ENCODE peak calls at places on chromosomes 11 and 22, in ten cellular contexts. One of them, this sample, is unnamed.

GRCh38 chr11:94794287-94795168 is 26.4 kb downstream of the AMOTL1 start:
- DNase-seq in CD4-positive, alpha-beta T cell: no peak
- DNase-seq in GM10248: no peak
- DNase-seq in BJ: peak
- DNase-seq in A549: peak
- DNase-seq in cardiac muscle cell: peak
- DNase-seq in K562: no peak
- DNase-seq in BE2C: peak
- DNase-seq in lower lobe of right lung: peak
- DNase-seq in tibial nerve: no peak
- DNase-seq in this sample: peak

GRCh38 chr22:22093743-22094142 is 111.2 kb upstream of the TOP3B start:
- DNase-seq in cardiac muscle cell: no peak
- DNase-seq in tibial nerve: no peak
- DNase-seq in BJ: no peak
- DNase-seq in K562: no peak
- DNase-seq in BE2C: no peak
- DNase-seq in CD4-positive, alpha-beta T cell: no peak
- DNase-seq in GM10248: no peak
- DNase-seq in lower lobe of right lung: no peak
- DNase-seq in A549: no peak
- DNase-seq in this sample: no peak

GRCh38 chr11:32173435-32173834 is 82.6 kb downstream of the RCN1 start:
- DNase-seq in BJ: no peak
- DNase-seq in A549: peak
- DNase-seq in cardiac muscle cell: peak
- DNase-seq in GM10248: peak
- DNase-seq in tibial nerve: no peak
- DNase-seq in K562: no peak
- DNase-seq in CD4-positive, alpha-beta T cell: no peak
- DNase-seq in lower lobe of right lung: peak
- DNase-seq in BE2C: peak
- DNase-seq in this sample: peak

GRCh38 chr11:14384338-14384737 is 25.4 kb upstream of the RRAS2 start:
- DNase-seq in A549: no peak
- DNase-seq in BJ: no peak
- DNase-seq in K562: no peak
- DNase-seq in cardiac muscle cell: peak
- DNase-seq in tibial nerve: no peak
- DNase-seq in lower lobe of right lung: no peak
- DNase-seq in GM10248: no peak
- DNase-seq in BE2C: no peak
- DNase-seq in CD4-positive, alpha-beta T cell: no peak
- DNase-seq in this sample: no peak

GRCh38 chr22:48568736-48569330 is 1258.8 kb downstream of the BRD1 start:
- DNase-seq in GM10248: no peak
- DNase-seq in BJ: no peak
- DNase-seq in BE2C: no peak
- DNase-seq in A549: no peak
- DNase-seq in cardiac muscle cell: no peak
- DNase-seq in CD4-positive, alpha-beta T cell: no peak
- DNase-seq in tibial nerve: no peak
- DNase-seq in lower lobe of right lung: peak
- DNase-seq in K562: no peak
- DNase-seq in this sample: no peak

GRCh38 chr11:74992852-74993251 is 4.1 kb downstream of the NEU3 start:
- DNase-seq in cardiac muscle cell: no peak
- DNase-seq in tibial nerve: no peak
- DNase-seq in CD4-positive, alpha-beta T cell: no peak
- DNase-seq in A549: no peak
- DNase-seq in GM10248: peak
- DNase-seq in K562: no peak
- DNase-seq in BE2C: no peak
- DNase-seq in lower lobe of right lung: no peak
- DNase-seq in BJ: no peak
- DNase-seq in this sample: no peak

GRCh38 chr11:47924184-47924671 is 56.1 kb upstream of the PTPRJ start:
- DNase-seq in CD4-positive, alpha-beta T cell: no peak
- DNase-seq in BJ: peak
- DNase-seq in BE2C: no peak
- DNase-seq in tibial nerve: no peak
- DNase-seq in lower lobe of right lung: peak
- DNase-seq in K562: no peak
- DNase-seq in GM10248: no peak
- DNase-seq in cardiac muscle cell: peak
- DNase-seq in A549: peak
- DNase-seq in this sample: no peak

GRCh38 chr11:9748361-9748970 is 84.6 kb downstream of the SWAP70 start:
- DNase-seq in CD4-positive, alpha-beta T cell: peak
- DNase-seq in BJ: no peak
- DNase-seq in tibial nerve: no peak
- DNase-seq in BE2C: peak
- DNase-seq in GM10248: peak
- DNase-seq in A549: peak
- DNase-seq in K562: peak
- DNase-seq in cardiac muscle cell: peak
- DNase-seq in lower lobe of right lung: peak
- DNase-seq in this sample: peak

GRCh38 chr22:30781271-30781875 is 86.7 kb downstream of the OSBP2 start:
- DNase-seq in CD4-positive, alpha-beta T cell: no peak
- DNase-seq in tibial nerve: no peak
- DNase-seq in GM10248: no peak
- DNase-seq in BJ: no peak
- DNase-seq in BE2C: no peak
- DNase-seq in lower lobe of right lung: no peak
- DNase-seq in cardiac muscle cell: no peak
- DNase-seq in K562: no peak
- DNase-seq in A549: no peak
- DNase-seq in this sample: no peak

GRCh38 chr22:30782613-30783012 is 87.9 kb downstream of the OSBP2 start:
- DNase-seq in K562: no peak
- DNase-seq in lower lobe of right lung: no peak
- DNase-seq in A549: peak
- DNase-seq in cardiac muscle cell: no peak
- DNase-seq in GM10248: no peak
- DNase-seq in tibial nerve: no peak
- DNase-seq in BE2C: no peak
- DNase-seq in CD4-positive, alpha-beta T cell: no peak
- DNase-seq in BJ: no peak
- DNase-seq in this sample: no peak

GRCh38 chr22:30783021-30783420 is 88.3 kb downstream of the OSBP2 start:
- DNase-seq in BE2C: no peak
- DNase-seq in BJ: no peak
- DNase-seq in K562: no peak
- DNase-seq in tibial nerve: no peak
- DNase-seq in cardiac muscle cell: no peak
- DNase-seq in lower lobe of right lung: no peak
- DNase-seq in GM10248: no peak
- DNase-seq in CD4-positive, alpha-beta T cell: no peak
- DNase-seq in A549: no peak
- DNase-seq in this sample: no peak

GRCh38 chr22:30790366-30790765 is 95.7 kb downstream of the OSBP2 start:
- DNase-seq in GM10248: no peak
- DNase-seq in K562: no peak
- DNase-seq in A549: no peak
- DNase-seq in BE2C: no peak
- DNase-seq in BJ: no peak
- DNase-seq in lower lobe of right lung: no peak
- DNase-seq in tibial nerve: no peak
- DNase-seq in CD4-positive, alpha-beta T cell: no peak
- DNase-seq in cardiac muscle cell: no peak
- DNase-seq in this sample: no peak

DNA sequence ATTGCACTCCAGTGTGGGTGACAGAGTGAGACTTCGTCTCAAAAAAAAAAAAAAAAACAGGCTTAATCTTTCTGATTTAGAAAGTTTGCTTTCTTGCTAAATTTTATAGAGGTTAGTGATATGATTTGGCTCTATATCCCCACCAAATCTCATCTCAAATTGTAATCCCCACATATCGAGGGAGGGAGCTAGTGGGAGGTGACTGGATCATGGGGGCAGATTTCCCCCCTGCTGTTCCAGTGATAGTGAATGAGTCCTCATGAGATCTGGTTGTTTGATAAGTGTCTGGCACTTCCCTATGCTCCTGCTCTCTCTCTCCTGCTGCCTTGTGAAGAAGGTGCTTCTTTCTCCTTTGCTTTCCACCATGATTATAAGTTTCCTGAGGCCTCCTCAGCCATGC is 90.9 kb downstream of the OSBP2 start:
- DNase-seq in CD4-positive, alpha-beta T cell: no peak
- DNase-seq in cardiac muscle cell: no peak
- DNase-seq in BE2C: no peak
- DNase-seq in tibial nerve: no peak
- DNase-seq in GM10248: no peak
- DNase-seq in A549: no peak
- DNase-seq in K562: no peak
- DNase-seq in lower lobe of right lung: no peak
- DNase-seq in BJ: no peak
- DNase-seq in this sample: no peak
- TF ChIP-seq CTCF in CD4-positive, alpha-beta T cell: no peak
- TF ChIP-seq CTCF in cardiac muscle cell: no peak
- TF ChIP-seq CTCF in BE2C: no peak
- TF ChIP-seq CTCF in tibial nerve: no peak
- TF ChIP-seq CTCF in GM10248: no peak
- TF ChIP-seq CTCF in A549: no peak
- TF ChIP-seq CTCF in K562: no peak
- TF ChIP-seq CTCF in lower lobe of right lung: no peak
- TF ChIP-seq CTCF in BJ: no peak
- TF ChIP-seq CTCF in this sample: no peak

DNA sequence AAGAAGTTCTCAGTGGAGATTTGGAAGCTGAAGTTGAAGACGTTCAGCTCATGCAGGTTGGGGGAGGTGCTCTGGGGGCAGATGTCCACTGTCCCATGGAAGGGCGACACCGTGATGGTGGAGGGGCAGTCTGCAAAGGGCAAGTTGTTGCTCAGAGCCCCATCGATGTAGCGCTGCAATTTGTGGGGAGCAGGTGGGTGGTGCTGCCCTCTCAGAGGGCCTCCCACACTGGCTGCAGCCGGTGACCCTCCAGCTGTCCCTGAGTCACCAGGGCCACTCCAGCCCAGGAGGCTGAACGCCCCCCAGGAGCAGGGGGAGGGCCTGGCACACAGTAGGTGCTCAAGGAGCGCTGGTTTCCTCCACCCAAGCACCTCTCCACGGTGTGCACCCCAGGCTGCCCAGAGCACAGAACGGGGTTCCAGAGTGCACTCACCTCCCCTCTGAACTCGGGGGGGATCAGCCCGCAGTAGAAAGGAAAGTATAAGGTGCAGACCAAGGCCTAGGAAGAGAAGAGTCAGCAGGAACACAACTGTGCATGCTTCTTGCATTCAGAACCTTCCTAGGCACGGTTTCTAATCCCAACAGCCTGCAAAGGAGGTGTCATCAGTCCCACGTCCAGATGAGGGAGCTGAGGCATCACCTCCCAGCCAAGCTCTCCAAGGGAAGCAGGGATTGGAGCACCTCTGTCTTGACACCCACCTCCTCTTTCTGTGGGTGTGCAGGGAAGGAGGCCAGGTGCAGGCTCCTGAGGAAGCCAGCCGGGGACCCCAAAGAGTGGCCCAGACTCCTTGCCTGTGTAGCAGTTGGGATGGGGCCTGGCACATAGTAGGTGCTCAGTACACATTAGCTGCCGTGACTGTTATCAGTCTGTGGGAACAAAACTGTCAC is 2.2 kb downstream of the PNPLA5 start:
- DNase-seq in lower lobe of right lung: no peak
- DNase-seq in GM10248: no peak
- DNase-seq in A549: peak
- DNase-seq in cardiac muscle cell: peak
- DNase-seq in tibial nerve: no peak
- DNase-seq in BE2C: no peak
- DNase-seq in CD4-positive, alpha-beta T cell: no peak
- DNase-seq in BJ: no peak
- DNase-seq in K562: no peak
- DNase-seq in this sample: no peak
- TF ChIP-seq CTCF in lower lobe of right lung: no peak
- TF ChIP-seq CTCF in GM10248: no peak
- TF ChIP-seq CTCF in A549: no peak
- TF ChIP-seq CTCF in cardiac muscle cell: no peak
- TF ChIP-seq CTCF in tibial nerve: no peak
- TF ChIP-seq CTCF in BE2C: no peak
- TF ChIP-seq CTCF in CD4-positive, alpha-beta T cell: no peak
- TF ChIP-seq CTCF in BJ: peak
- TF ChIP-seq CTCF in K562: no peak
- TF ChIP-seq CTCF in this sample: no peak

GRCh38 chr11:80929406-80929805 is 1488.6 kb upstream of the TENM4 start:
- DNase-seq in CD4-positive, alpha-beta T cell: no peak
- DNase-seq in GM10248: no peak
- DNase-seq in BJ: no peak
- DNase-seq in tibial nerve: no peak
- DNase-seq in lower lobe of right lung: no peak
- DNase-seq in BE2C: no peak
- DNase-seq in K562: no peak
- DNase-seq in A549: no peak
- DNase-seq in cardiac muscle cell: no peak
- DNase-seq in this sample: no peak

GRCh38 chr11:80930038-80930437 is 1489.2 kb upstream of the TENM4 start:
- DNase-seq in CD4-positive, alpha-beta T cell: no peak
- DNase-seq in BJ: no peak
- DNase-seq in GM10248: no peak
- DNase-seq in BE2C: no peak
- DNase-seq in tibial nerve: no peak
- DNase-seq in K562: no peak
- DNase-seq in cardiac muscle cell: no peak
- DNase-seq in A549: no peak
- DNase-seq in lower lobe of right lung: no peak
- DNase-seq in this sample: no peak

DNA sequence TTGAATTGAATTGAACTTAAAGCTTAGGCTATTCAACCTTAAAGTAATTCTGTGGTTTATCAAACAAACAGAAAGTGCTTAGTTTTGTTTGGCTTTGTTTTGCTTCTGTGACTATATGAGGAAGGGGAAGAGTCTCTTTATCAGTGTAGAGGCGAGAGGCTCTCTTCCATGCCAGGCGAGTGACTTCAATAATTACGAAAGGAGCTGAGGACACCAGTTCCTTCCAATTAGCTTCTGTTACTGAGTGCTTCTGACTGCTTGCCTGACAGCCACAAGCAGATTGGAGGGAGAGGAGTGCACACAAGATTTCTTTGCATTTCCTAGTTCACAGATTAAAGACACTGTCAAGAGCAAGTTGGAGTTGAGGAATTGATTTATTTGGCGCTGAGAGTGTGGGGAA is 1484.5 kb upstream of the TENM4 start:
- DNase-seq in CD4-positive, alpha-beta T cell: no peak
- DNase-seq in BJ: no peak
- DNase-seq in tibial nerve: no peak
- DNase-seq in K562: no peak
- DNase-seq in BE2C: no peak
- DNase-seq in lower lobe of right lung: no peak
- DNase-seq in cardiac muscle cell: peak
- DNase-seq in GM10248: no peak
- DNase-seq in A549: no peak
- DNase-seq in this sample: no peak
- TF ChIP-seq CTCF in CD4-positive, alpha-beta T cell: no peak
- TF ChIP-seq CTCF in BJ: no peak
- TF ChIP-seq CTCF in tibial nerve: no peak
- TF ChIP-seq CTCF in K562: no peak
- TF ChIP-seq CTCF in BE2C: no peak
- TF ChIP-seq CTCF in lower lobe of right lung: no peak
- TF ChIP-seq CTCF in cardiac muscle cell: no peak
- TF ChIP-seq CTCF in GM10248: no peak
- TF ChIP-seq CTCF in A549: no peak
- TF ChIP-seq CTCF in this sample: no peak

DNA sequence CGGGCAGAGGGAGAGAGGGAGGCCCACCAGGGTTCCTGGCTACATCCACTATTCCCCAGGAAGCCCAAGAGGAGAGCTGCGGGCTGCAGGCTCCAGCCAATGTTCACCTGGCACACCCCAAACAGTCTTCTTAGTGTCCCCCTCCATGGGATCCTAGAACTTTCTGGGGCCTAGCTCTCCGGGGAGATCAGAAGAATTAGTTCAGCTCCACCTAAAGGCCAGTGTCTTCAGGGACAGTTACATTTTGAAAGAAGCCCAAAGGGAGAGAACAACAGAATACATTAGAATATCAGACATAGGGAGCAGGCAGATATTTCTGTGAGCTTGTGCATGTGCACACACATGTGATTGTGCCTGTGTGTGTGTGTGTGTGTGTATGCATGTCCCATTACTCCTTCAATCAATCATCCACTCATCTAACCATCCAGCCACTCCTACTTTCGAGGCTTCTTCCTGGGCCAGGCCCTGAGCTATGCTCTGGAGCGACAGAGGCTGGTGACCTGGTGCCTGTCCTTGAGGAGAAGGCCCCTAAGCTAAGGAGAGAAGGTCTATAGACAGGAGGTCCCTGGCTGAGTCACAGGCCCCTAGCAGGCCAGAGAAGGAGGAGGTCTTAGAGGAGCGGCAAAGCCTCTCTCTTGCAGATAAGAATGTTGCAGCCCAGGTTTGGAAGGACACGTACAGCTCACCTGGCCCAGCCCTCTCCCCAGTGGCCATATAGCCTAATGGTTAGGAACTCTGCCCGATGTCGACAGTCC is 165.5 kb downstream of the DSCAML1 start:
- DNase-seq in A549: no peak
- DNase-seq in CD4-positive, alpha-beta T cell: no peak
- DNase-seq in BE2C: no peak
- DNase-seq in K562: no peak
- DNase-seq in lower lobe of right lung: no peak
- DNase-seq in BJ: no peak
- DNase-seq in GM10248: no peak
- DNase-seq in tibial nerve: no peak
- DNase-seq in cardiac muscle cell: no peak
- DNase-seq in this sample: no peak
- TF ChIP-seq CTCF in A549: no peak
- TF ChIP-seq CTCF in CD4-positive, alpha-beta T cell: no peak
- TF ChIP-seq CTCF in BE2C: peak
- TF ChIP-seq CTCF in K562: peak
- TF ChIP-seq CTCF in lower lobe of right lung: no peak
- TF ChIP-seq CTCF in BJ: no peak
- TF ChIP-seq CTCF in GM10248: no peak
- TF ChIP-seq CTCF in tibial nerve: no peak
- TF ChIP-seq CTCF in cardiac muscle cell: no peak
- TF ChIP-seq CTCF in this sample: no peak

This sample was measured in right atrium auricular region.